ENCODE peak calls at places on chromosomes 5 and 9, in four cellular contexts. One of them, this sample, is unnamed. For H3K27me3, the result is how much of the 10 kb centered on the place peaks cover.

GRCh38 chr9:123061216-123061615 is 27.7 kb downstream of the GPR21 start:
- DNase-seq in endothelial cell of umbilical vein: no peak
- DNase-seq in cardiac muscle cell: no peak
- DNase-seq in left ventricle myocardium inferior: no peak
- DNase-seq in this sample: no peak

GRCh38 chr9:113966394-113966793 is 90.3 kb downstream of the ZNF618 start:
- DNase-seq in endothelial cell of umbilical vein: no peak
- DNase-seq in cardiac muscle cell: no peak
- DNase-seq in left ventricle myocardium inferior: peak
- DNase-seq in this sample: peak

GRCh38 chr9:25350011-25350410 is 328.2 kb downstream of the TUSC1 start:
- DNase-seq in endothelial cell of umbilical vein: no peak
- DNase-seq in cardiac muscle cell: no peak
- DNase-seq in left ventricle myocardium inferior: no peak
- DNase-seq in this sample: no peak

GRCh38 chr5:138179277-138179857 is 455 bp downstream of the KIF20A start:
- DNase-seq in endothelial cell of umbilical vein: no peak
- DNase-seq in cardiac muscle cell: no peak
- DNase-seq in left ventricle myocardium inferior: no peak
- DNase-seq in this sample: peak

GRCh38 chr5:5487961-5488360 is 65.5 kb downstream of the ICE1 start:
- DNase-seq in left ventricle myocardium inferior: no peak
- DNase-seq in cardiac muscle cell: no peak
- DNase-seq in endothelial cell of umbilical vein: no peak
- DNase-seq in this sample: no peak

GRCh38 chr5:147782053-147783028 is at the start of gene JAKMIP2:
- DNase-seq in cardiac muscle cell: peak
- DNase-seq in left ventricle myocardium inferior: peak
- DNase-seq in endothelial cell of umbilical vein: no peak
- DNase-seq in this sample: peak

GRCh38 chr5:79858097-79858723 is 132.9 kb downstream of the MTX3 start:
- DNase-seq in endothelial cell of umbilical vein: peak
- DNase-seq in left ventricle myocardium inferior: peak
- DNase-seq in cardiac muscle cell: peak
- DNase-seq in this sample: peak

GRCh38 chr9:127898433-127899199 is 787 bp downstream of the ST6GALNAC6 start:
- DNase-seq in cardiac muscle cell: peak
- DNase-seq in endothelial cell of umbilical vein: peak
- DNase-seq in left ventricle myocardium inferior: no peak
- DNase-seq in this sample: peak

GRCh38 chr9:90539266-90539665 is 103.4 kb downstream of the DIRAS2 start:
- DNase-seq in cardiac muscle cell: no peak
- DNase-seq in endothelial cell of umbilical vein: no peak
- DNase-seq in left ventricle myocardium inferior: no peak
- DNase-seq in this sample: no peak

GRCh38 chr5:67031689-67032088 is 164.9 kb downstream of the CD180 start:
- DNase-seq in endothelial cell of umbilical vein: no peak
- DNase-seq in cardiac muscle cell: no peak
- DNase-seq in left ventricle myocardium inferior: no peak
- DNase-seq in this sample: no peak

GRCh38 chr5:129204525-129204924 is 110.0 kb downstream of the ISOC1 start:
- DNase-seq in endothelial cell of umbilical vein: no peak
- DNase-seq in left ventricle myocardium inferior: no peak
- DNase-seq in cardiac muscle cell: no peak
- DNase-seq in this sample: no peak

GRCh38 chr9:11928871-11929321 is 764.3 kb upstream of the TYRP1 start:
- DNase-seq in cardiac muscle cell: no peak
- DNase-seq in left ventricle myocardium inferior: no peak
- DNase-seq in endothelial cell of umbilical vein: no peak
- DNase-seq in this sample: no peak

GRCh38 chr9:98550206-98550820 is 158.4 kb downstream of the GABBR2 start:
- DNase-seq in endothelial cell of umbilical vein: no peak
- DNase-seq in left ventricle myocardium inferior: no peak
- DNase-seq in cardiac muscle cell: no peak
- DNase-seq in this sample: no peak

GRCh38 chr9:72882117-72882775 is 70.6 kb downstream of the ALDH1A1 start:
- DNase-seq in left ventricle myocardium inferior: peak
- DNase-seq in cardiac muscle cell: no peak
- DNase-seq in endothelial cell of umbilical vein: no peak
- DNase-seq in this sample: peak

GRCh38 chr5:17150498-17150897 is 66.9 kb upstream of the BASP1 start:
- DNase-seq in endothelial cell of umbilical vein: no peak
- DNase-seq in left ventricle myocardium inferior: peak
- DNase-seq in cardiac muscle cell: no peak
- DNase-seq in this sample: no peak

GRCh38 chr5:55231476-55232193 is 1.8 kb downstream of the CCNO start:
- DNase-seq in endothelial cell of umbilical vein: peak
- DNase-seq in cardiac muscle cell: peak
- DNase-seq in left ventricle myocardium inferior: no peak
- DNase-seq in this sample: peak

GRCh38 chr5:55234171-55234700 is 828 bp upstream of the CCNO start:
- DNase-seq in endothelial cell of umbilical vein: peak
- DNase-seq in left ventricle myocardium inferior: peak
- DNase-seq in cardiac muscle cell: peak
- DNase-seq in this sample: peak

GRCh38 chr5:55231029-55231475 is 2.4 kb downstream of the CCNO start:
- DNase-seq in cardiac muscle cell: no peak
- DNase-seq in left ventricle myocardium inferior: no peak
- DNase-seq in endothelial cell of umbilical vein: no peak
- DNase-seq in this sample: no peak

GRCh38 chr5:55232194-55232984 is 1.0 kb downstream of the CCNO start:
- DNase-seq in endothelial cell of umbilical vein: peak
- DNase-seq in left ventricle myocardium inferior: peak
- DNase-seq in cardiac muscle cell: peak
- DNase-seq in this sample: peak

DNA sequence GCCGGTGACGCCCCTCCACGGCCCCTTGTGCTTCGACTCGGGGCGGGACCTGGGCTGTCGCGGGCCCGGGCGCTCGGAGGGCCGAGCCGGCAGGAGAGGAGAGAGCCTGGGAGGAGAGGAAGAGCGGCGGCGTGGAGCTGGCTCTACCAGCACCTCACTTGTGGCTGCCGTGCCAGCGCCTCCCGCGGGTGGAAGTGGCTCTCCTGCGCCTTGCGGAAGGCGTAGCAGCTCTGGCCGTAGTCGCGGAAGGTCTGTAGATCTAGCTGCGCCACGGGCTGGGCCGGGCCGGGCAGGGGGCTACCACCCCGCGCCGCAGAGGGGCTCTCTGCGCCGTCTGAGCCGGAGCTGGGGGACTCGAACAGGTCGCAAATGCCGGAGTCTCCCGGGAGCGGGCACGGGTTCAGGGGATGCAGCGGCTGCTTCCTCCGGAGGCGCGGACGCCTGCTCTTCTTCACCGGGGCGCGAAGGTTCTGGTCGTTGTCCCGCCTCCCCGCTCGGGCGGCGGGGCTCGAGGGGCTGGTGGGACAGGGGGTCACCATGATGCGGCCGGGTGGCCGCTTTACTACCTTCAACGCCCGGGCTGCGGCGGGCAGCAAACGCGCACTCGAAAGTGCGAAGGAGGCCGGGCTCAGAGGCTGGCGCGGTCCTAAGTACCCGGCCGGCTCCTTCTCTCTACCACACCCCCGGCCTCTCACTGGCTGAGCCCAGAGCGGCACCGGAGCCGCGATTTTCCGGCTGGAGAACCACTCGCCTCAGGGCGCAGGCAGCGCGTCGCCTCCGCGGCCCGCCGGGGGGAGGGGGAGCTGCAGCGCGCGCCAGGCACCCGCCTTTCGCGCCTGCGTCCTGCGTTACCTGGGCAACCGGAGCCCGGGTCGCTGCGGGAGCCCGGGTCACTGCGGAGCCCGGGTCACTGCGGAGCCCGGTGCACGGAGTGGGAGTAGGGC is at the start of gene CCNO:
- DNase-seq in cardiac muscle cell: peak
- DNase-seq in left ventricle myocardium inferior: peak
- DNase-seq in endothelial cell of umbilical vein: peak
- DNase-seq in this sample: peak
- H3K27me3 ChIP-seq in cardiac muscle cell: half or more
- H3K27me3 ChIP-seq in left ventricle myocardium inferior: half or more
- H3K27me3 ChIP-seq in endothelial cell of umbilical vein: under half
- H3K27me3 ChIP-seq in this sample: half or more

GRCh38 chr5:175417384-175417783 is 26.6 kb downstream of the DRD1 start:
- DNase-seq in cardiac muscle cell: no peak
- DNase-seq in left ventricle myocardium inferior: no peak
- DNase-seq in endothelial cell of umbilical vein: no peak
- DNase-seq in this sample: no peak
- H3K27me3 ChIP-seq in cardiac muscle cell: under half
- H3K27me3 ChIP-seq in left ventricle myocardium inferior: under half
- H3K27me3 ChIP-seq in endothelial cell of umbilical vein: under half
- H3K27me3 ChIP-seq in this sample: under half

GRCh38 chr9:132942541-132943182 is 1.8 kb downstream of the TSC1 start:
- DNase-seq in endothelial cell of umbilical vein: no peak
- DNase-seq in left ventricle myocardium inferior: no peak
- DNase-seq in cardiac muscle cell: no peak
- DNase-seq in this sample: peak

GRCh38 chr9:132946216-132946615 is 1.8 kb upstream of the TSC1 start:
- DNase-seq in cardiac muscle cell: no peak
- DNase-seq in left ventricle myocardium inferior: no peak
- DNase-seq in endothelial cell of umbilical vein: no peak
- DNase-seq in this sample: no peak

GRCh38 chr9:132943677-132944293 is 631 bp downstream of the TSC1 start:
- DNase-seq in left ventricle myocardium inferior: no peak
- DNase-seq in endothelial cell of umbilical vein: peak
- DNase-seq in cardiac muscle cell: no peak
- DNase-seq in this sample: peak

GRCh38 chr9:132945186-132946130 is 1.0 kb upstream of the TSC1 start:
- DNase-seq in cardiac muscle cell: no peak
- DNase-seq in left ventricle myocardium inferior: no peak
- DNase-seq in endothelial cell of umbilical vein: no peak
- DNase-seq in this sample: no peak

GRCh38 chr9:132944294-132945185 is at the start of gene TSC1:
- DNase-seq in endothelial cell of umbilical vein: peak
- DNase-seq in cardiac muscle cell: peak
- DNase-seq in left ventricle myocardium inferior: peak
- DNase-seq in this sample: peak
- H3K27me3 ChIP-seq in endothelial cell of umbilical vein: under half
- H3K27me3 ChIP-seq in cardiac muscle cell: under half
- H3K27me3 ChIP-seq in left ventricle myocardium inferior: under half
- H3K27me3 ChIP-seq in this sample: under half

GRCh38 chr9:134919316-134919715 is 1.6 kb upstream of the FCN1 start:
- DNase-seq in cardiac muscle cell: no peak
- DNase-seq in left ventricle myocardium inferior: no peak
- DNase-seq in endothelial cell of umbilical vein: no peak
- DNase-seq in this sample: no peak
- H3K27me3 ChIP-seq in cardiac muscle cell: under half
- H3K27me3 ChIP-seq in left ventricle myocardium inferior: under half
- H3K27me3 ChIP-seq in endothelial cell of umbilical vein: under half
- H3K27me3 ChIP-seq in this sample: under half

GRCh38 chr9:133118179-133118520 is 2.9 kb downstream of the RALGDS start:
- DNase-seq in cardiac muscle cell: no peak
- DNase-seq in endothelial cell of umbilical vein: no peak
- DNase-seq in left ventricle myocardium inferior: no peak
- DNase-seq in this sample: no peak
- H3K27me3 ChIP-seq in cardiac muscle cell: under half
- H3K27me3 ChIP-seq in endothelial cell of umbilical vein: under half
- H3K27me3 ChIP-seq in left ventricle myocardium inferior: under half
- H3K27me3 ChIP-seq in this sample: under half